ENCODE peak calls at places on chromosomes 1 and 21, in six cellular contexts. U, P, H, R, V and J are unnamed samples. For H3K4me1 and H3K36me3, the result is how much of the 10 kb centered on the place peaks cover.

GRCh38 chr1:22830131-22830566 is 119.5 kb downstream of the EPHB2 start:
- DNase-seq in R (no peak), P (no peak), H (no peak), U (no peak), V (no peak), J (no peak)

GRCh38 chr1:223393275-223394214 is at the start of gene CCDC185:
- DNase-seq in H (no peak), U (no peak), P (peak), V (no peak), R (no peak), J (peak)

GRCh38 chr1:98147280-98147679 is 226.4 kb upstream of the DPYD start:
- DNase-seq in U (no peak), H (no peak), V (no peak), R (no peak), P (peak), J (no peak)

GRCh38 chr1:206770531-206771352 is at the start of gene IL19:
- DNase-seq in H (peak), U (peak), V (peak), P (peak), R (peak), J (no peak)

GRCh38 chr1:116330342-116330652 is 42.7 kb upstream of the ATP1A1 start:
- DNase-seq in R (no peak), U (no peak), V (no peak), H (no peak), P (no peak), J (peak)

GRCh38 chr1:41876533-41877445 is 41.9 kb downstream of the HIVEP3 start:
- DNase-seq in U (peak), H (no peak), P (peak), R (no peak), V (peak), J (no peak)

GRCh38 chr1:204493882-204494280 is 724 bp downstream of the PIK3C2B start:
- DNase-seq in R (peak), V (peak), U (peak), P (peak), H (no peak), J (peak)

GRCh38 chr1:147389532-147390184 is 147.2 kb downstream of the CHD1L start:
- DNase-seq in U (peak), R (no peak), P (peak), V (peak), H (peak), J (peak)

GRCh38 chr1:17214876-17215544 is 10.1 kb downstream of the PADI1 start:
- DNase-seq in V (no peak), U (no peak), H (no peak), P (no peak), R (no peak), J (no peak)

GRCh38 chr1:63116016-63116415 is 206.4 kb upstream of the FOXD3 start:
- DNase-seq in H (no peak), R (no peak), P (no peak), U (no peak), V (peak), J (no peak)

GRCh38 chr1:99956755-99957154 is 13.0 kb upstream of the SLC35A3 start:
- DNase-seq in H (no peak), U (peak), V (peak), R (no peak), P (no peak), J (no peak)

GRCh38 chr1:53585565-53585964 is 126.4 kb downstream of the DMRTB1 start:
- DNase-seq in V (no peak), R (peak), H (peak), P (no peak), U (no peak), J (no peak)

GRCh38 chr1:188668083-188668482 is 1809.6 kb downstream of the BRINP3 start:
- DNase-seq in U (no peak), P (no peak), R (no peak), V (peak), H (peak), J (no peak)

GRCh38 chr1:59549903-59550302 is 253.0 kb downstream of the FGGY start:
- DNase-seq in P (no peak), H (no peak), V (no peak), R (peak), U (peak), J (no peak)

GRCh38 chr1:240956424-240956823 is 344.5 kb upstream of the GREM2 start:
- DNase-seq in V (no peak), R (no peak), H (no peak), U (no peak), P (no peak), J (no peak)

GRCh38 chr1:21907737-21908136 is 29.4 kb downstream of the HSPG2 start:
- DNase-seq in V (no peak), H (no peak), R (no peak), P (no peak), U (no peak), J (no peak)

GRCh38 chr1:76006234-76006633 is 68.3 kb upstream of the ST6GALNAC3 start:
- DNase-seq in V (no peak), R (peak), P (no peak), H (no peak), U (peak), J (no peak)

GRCh38 chr1:243495442-243496172 is 239.8 kb downstream of the SDCCAG8 start:
- DNase-seq in H (no peak), P (peak), U (peak), V (no peak), R (peak), J (no peak)

GRCh38 chr21:17270234-17270633 is 242.6 kb upstream of the CXADR start:
- DNase-seq in U (peak), R (peak), P (peak), H (no peak), V (peak), J (no peak)

GRCh38 chr1:62318756-62319544 is at the start of gene KANK4:
- DNase-seq in U (no peak), V (peak), R (no peak), H (peak), P (no peak), J (peak)

GRCh38 chr1:110879758-110880606 is 7.0 kb downstream of the CD53 start:
- DNase-seq in U (no peak), V (no peak), P (no peak), R (no peak), H (no peak), J (peak)

GRCh38 chr1:208159542-208160258 is 84.5 kb downstream of the PLXNA2 start:
- DNase-seq in P (peak), H (peak), R (peak), V (peak), U (peak), J (no peak)

GRCh38 chr1:196393742-196394141 is 214.5 kb downstream of the KCNT2 start:
- DNase-seq in P (peak), H (no peak), R (peak), U (peak), V (no peak), J (no peak)

GRCh38 chr1:55427576-55427975 is 212.4 kb upstream of the USP24 start:
- DNase-seq in H (no peak), U (no peak), V (no peak), R (no peak), P (peak), J (no peak)

GRCh38 chr1:64263856-64264255 is 60.4 kb downstream of the UBE2U start:
- DNase-seq in H (no peak), P (no peak), R (no peak), U (no peak), V (no peak), J (no peak)

GRCh38 chr1:181044449-181044966 is 10.7 kb downstream of the MR1 start:
- DNase-seq in P (no peak), U (peak), H (no peak), R (no peak), V (no peak), J (peak)

GRCh38 chr1:236416165-236416564 is 22.1 kb downstream of the EDARADD start:
- DNase-seq in P (no peak), U (no peak), R (no peak), V (peak), H (no peak), J (no peak)

GRCh38 chr1:198637915-198638437 is 864 bp upstream of the PTPRC start:
- DNase-seq in P (no peak), V (no peak), U (no peak), R (no peak), H (no peak), J (no peak)

GRCh38 chr1:198638894-198639319 is at the start of gene PTPRC:
- DNase-seq in H (no peak), V (no peak), P (no peak), U (no peak), R (no peak), J (peak)

GRCh38 chr1:198637157-198637556 is 1.7 kb upstream of the PTPRC start:
- DNase-seq in H (no peak), U (no peak), P (no peak), V (no peak), R (no peak), J (no peak)

GRCh38 chr1:198639581-198640235 is 868 bp downstream of the PTPRC start:
- DNase-seq in R (no peak), V (no peak), U (no peak), H (no peak), P (no peak), J (no peak)

GRCh38 chr1:198638441-198638840 is 399 bp upstream of the PTPRC start:
- DNase-seq in P (no peak), V (no peak), R (no peak), H (no peak), U (no peak), J (no peak)
- H3K27ac ChIP-seq in P (no peak), V (no peak), R (no peak), H (no peak), U (no peak), J (peak)

GRCh38 chr1:23897083-23897482 is 16.1 kb downstream of the CNR2 start:
- DNase-seq in V (no peak), R (no peak), P (no peak), H (no peak), U (no peak), J (no peak)
- H3K4me1 ChIP-seq in V (under half), R (under half), P (under half), H (under half), U (under half), J (under half)

GRCh38 chr1:6588893-6589481 is 9.2 kb downstream of the ZBTB48 start:
- DNase-seq in R (no peak), U (no peak), P (no peak), V (no peak), H (no peak), J (no peak)
- H3K36me3 ChIP-seq in R (half or more), U (half or more), P (under half), V (under half), H (under half), J (under half)

DNA sequence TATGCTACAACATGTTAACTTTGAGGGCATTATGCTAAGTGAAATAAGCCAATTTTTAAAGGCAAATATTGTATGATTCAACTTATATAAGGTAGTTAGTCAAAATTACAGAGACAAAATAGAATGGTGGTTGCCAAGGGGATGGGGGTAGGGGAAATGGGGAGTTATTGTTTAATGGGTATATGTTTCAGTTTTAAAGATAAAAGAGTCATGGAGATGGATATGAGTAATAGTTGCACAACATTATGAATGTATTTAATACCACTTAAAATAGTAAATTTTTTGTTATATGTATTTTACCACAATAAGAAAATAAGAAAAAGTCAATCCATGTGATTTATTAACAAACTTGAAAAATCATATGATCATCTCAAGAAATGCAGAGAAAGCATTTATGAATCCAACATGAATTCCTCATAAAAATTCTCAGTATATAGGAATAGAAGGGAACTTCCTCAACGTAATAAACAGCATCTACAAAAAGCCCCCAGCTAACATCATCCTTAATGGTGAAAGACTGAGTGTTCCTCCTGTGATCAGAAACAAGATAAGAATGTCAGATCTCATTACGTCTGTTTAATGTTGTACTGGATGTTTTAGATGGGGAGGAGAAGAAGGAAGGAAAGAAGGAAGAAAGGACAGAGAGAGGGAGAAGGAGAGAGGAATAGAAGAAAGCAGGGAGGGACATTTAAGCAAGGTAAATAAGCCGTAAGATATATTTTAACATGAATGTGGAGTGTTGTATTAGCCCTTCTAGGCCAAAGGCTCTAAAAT is 6.7 kb upstream of the TSEN15 start:
- DNase-seq in V (no peak), U (no peak), H (no peak), R (no peak), P (no peak), J (no peak)
- H3K27ac ChIP-seq in V (no peak), U (no peak), H (no peak), R (no peak), P (no peak), J (no peak)